ENCODE peak calls at places on chromosomes 11 and 22, in ten cellular contexts. M, X, H, F, N, Z, T, D, S and J are unnamed samples.
A peak's percentile ranks its signal among the peaks of the same experiment; 100 is the strongest.

GRCh38 chr22:45082795-45083194 is 73.0 kb upstream of the PHF21B start:
- DNase-seq in D (no peak), X (no peak), Z (peak; percentile 10), F (no peak), T (peak; percentile 16), M (peak; percentile 7), N (no peak), H (no peak), S (no peak), J (no peak)

GRCh38 chr22:19714320-19715252 is at the start of gene SEPTIN5:
- DNase-seq in S (no peak), Z (no peak), D (no peak), N (no peak), T (no peak), H (no peak), X (no peak), M (no peak), F (no peak), J (peak; percentile 15)

GRCh38 chr22:35173655-35174054 is 83.6 kb upstream of the HMGXB4 start:
- DNase-seq in F (no peak), X (no peak), T (no peak), H (peak; percentile 21), D (no peak), N (no peak), M (no peak), S (no peak), Z (no peak), J (no peak)

GRCh38 chr11:14202263-14203173 is 156.5 kb downstream of the RRAS2 start:
- DNase-seq in Z (no peak), H (no peak), D (no peak), M (no peak), T (no peak), F (no peak), N (no peak), X (no peak), S (no peak), J (no peak)

GRCh38 chr22:46303347-46303965 is 6.8 kb downstream of the GTSE1 start:
- DNase-seq in S (no peak), N (no peak), T (no peak), X (no peak), M (no peak), F (no peak), D (peak; percentile 36), H (no peak), Z (no peak), J (no peak)

GRCh38 chr11:80958966-80959365 is 1518.1 kb upstream of the TENM4 start:
- DNase-seq in T (no peak), H (no peak), X (no peak), M (no peak), S (no peak), D (no peak), F (no peak), N (no peak), Z (no peak), J (no peak)

GRCh38 chr11:38460901-38461300 is 1862.9 kb upstream of the RAG2 start:
- DNase-seq in N (no peak), X (peak; percentile 42), T (no peak), S (no peak), Z (peak; percentile 82), M (no peak), F (no peak), D (no peak), H (peak; percentile 63), J (peak; percentile 53)

GRCh38 chr22:46001426-46002106 is 24.6 kb upstream of the WNT7B start:
- DNase-seq in T (no peak), M (no peak), S (no peak), Z (no peak), D (no peak), X (no peak), F (no peak), N (peak; percentile 42), H (no peak), J (no peak)

GRCh38 chr11:46015941-46016340 is 93.5 kb downstream of the LARGE2 start:
- DNase-seq in M (no peak), F (no peak), Z (no peak), H (no peak), T (no peak), D (no peak), S (no peak), N (no peak), X (no peak), J (no peak)

GRCh38 chr22:26041931-26042330 is 127.3 kb upstream of the SEZ6L start:
- DNase-seq in H (no peak), Z (no peak), N (no peak), M (no peak), F (no peak), S (no peak), T (no peak), X (no peak), D (no peak), J (no peak)

GRCh38 chr11:131839326-131839725 is 468.9 kb downstream of the NTM start:
- DNase-seq in M (no peak), T (no peak), D (no peak), N (no peak), F (no peak), Z (no peak), H (no peak), X (no peak), S (no peak), J (no peak)

GRCh38 chr11:121416909-121417567 is 35.1 kb upstream of the SORL1 start:
- DNase-seq in Z (peak; percentile 98), S (no peak), D (peak; percentile 88), M (no peak), N (peak; percentile 72), F (peak; percentile 38), H (peak; percentile 93), X (peak; percentile 84), T (no peak), J (peak; percentile 80)

GRCh38 chr11:127454856-127455255 is 454.3 kb upstream of the KIRREL3 start:
- DNase-seq in D (peak; percentile 43), F (no peak), T (no peak), H (no peak), S (no peak), M (no peak), N (no peak), X (no peak), Z (no peak), J (no peak)

GRCh38 chr11:79054636-79055035 is 386.2 kb downstream of the TENM4 start:
- DNase-seq in H (no peak), D (peak; percentile 25), F (no peak), X (no peak), S (no peak), Z (peak; percentile 42), T (no peak), N (no peak), M (no peak), J (no peak)

GRCh38 chr11:72141066-72141465 is 5.5 kb downstream of the FOLR3 start:
- DNase-seq in T (no peak), D (peak; percentile 90), F (no peak), H (no peak), Z (peak; percentile 67), S (no peak), N (no peak), X (peak; percentile 43), M (no peak), J (no peak)

GRCh38 chr11:123431619-123432018 is 1.6 kb downstream of the GRAMD1B start:
- DNase-seq in D (no peak), Z (no peak), H (no peak), N (no peak), M (no peak), S (no peak), X (no peak), F (no peak), T (no peak), J (no peak)

GRCh38 chr22:19663821-19664325 is 50.4 kb upstream of the SEPTIN5 start:
- DNase-seq in N (no peak), D (no peak), X (no peak), M (no peak), T (no peak), H (no peak), S (no peak), F (no peak), Z (peak; percentile 72), J (no peak)

GRCh38 chr22:42805998-42806481 is 51.0 kb downstream of the ARFGAP3 start:
- DNase-seq in F (no peak), T (no peak), N (no peak), S (no peak), D (peak; percentile 36), Z (no peak), M (no peak), X (no peak), H (peak; percentile 27), J (peak; percentile 48)

GRCh38 chr11:121792185-121792584 is 323.8 kb downstream of the BLID start:
- DNase-seq in D (no peak), T (no peak), F (no peak), M (no peak), Z (no peak), N (no peak), H (no peak), X (no peak), S (no peak), J (no peak)

GRCh38 chr22:46022881-46023512 is 46.0 kb upstream of the WNT7B start:
- DNase-seq in D (no peak), T (no peak), N (no peak), F (no peak), Z (no peak), X (no peak), S (no peak), M (no peak), H (no peak), J (no peak)

GRCh38 chr11:37504925-37505324 is 906.9 kb upstream of the RAG2 start:
- DNase-seq in F (no peak), Z (peak; percentile 72), X (no peak), T (no peak), N (peak; percentile 46), M (no peak), S (no peak), H (no peak), D (peak; percentile 99), J (no peak)

GRCh38 chr11:70844387-70844786 is 408.0 kb downstream of the SHANK2 start:
- DNase-seq in M (no peak), H (no peak), N (no peak), F (no peak), X (no peak), Z (no peak), T (no peak), S (no peak), D (no peak), J (no peak)

GRCh38 chr11:34825670-34826383 is 90.4 kb downstream of the APIP start:
- DNase-seq in T (no peak), X (no peak), Z (no peak), F (no peak), S (peak; percentile 54), D (peak; percentile 87), M (no peak), H (peak; percentile 51), N (peak; percentile 61), J (no peak)

GRCh38 chr11:111465400-111465799 is 46.8 kb downstream of the BTG4 start:
- DNase-seq in S (no peak), Z (no peak), M (no peak), F (no peak), X (no peak), N (no peak), H (no peak), T (no peak), D (peak; percentile 71), J (no peak)

GRCh38 chr11:108647701-108648527 is 17.0 kb upstream of the DDX10 start:
- DNase-seq in S (peak; percentile 69), X (peak; percentile 68), F (no peak), D (peak; percentile 80), T (peak; percentile 62), H (peak; percentile 61), M (peak; percentile 52), N (peak; percentile 59), Z (peak; percentile 90), J (peak; percentile 88)

GRCh38 chr11:115741376-115741775 is 237.2 kb upstream of the CADM1 start:
- DNase-seq in D (no peak), X (no peak), Z (no peak), T (no peak), S (no peak), F (no peak), H (no peak), N (no peak), M (no peak), J (no peak)

GRCh38 chr22:45164217-45165123 is 745 bp downstream of the NUP50 start:
- DNase-seq in D (no peak), T (peak; percentile 3), M (peak; percentile 40), F (no peak), N (peak; percentile 72), X (no peak), S (no peak), Z (peak; percentile 41), H (no peak), J (peak; percentile 33)

GRCh38 chr22:30574095-30574981 is at the start of gene GAL3ST1:
- DNase-seq in Z (no peak), M (no peak), S (no peak), H (no peak), D (peak; percentile 71), F (peak; percentile 67), N (peak; percentile 85), T (peak; percentile 40), X (no peak), J (peak; percentile 69)